ENCODE peak calls at places on chromosomes 16 and 17, in six cellular contexts. A, W, T, B, D and V are unnamed samples.

GRCh38 chr17:73532441-73532901 is 111.8 kb downstream of the SDK2 start:
- DNase-seq in A (no peak), T (peak), B (no peak), D (no peak), W (no peak), V (no peak)

GRCh38 chr17:12089809-12090384 is 69.2 kb downstream of the MAP2K4 start:
- DNase-seq in B (peak), T (no peak), D (no peak), W (no peak), A (no peak), V (peak)

GRCh38 chr17:58352843-58353719 is 1.1 kb upstream of the SUPT4H1 start:
- DNase-seq in B (no peak), D (no peak), W (peak), A (peak), T (no peak), V (no peak)

GRCh38 chr17:15944720-15945492 is at the start of gene ADORA2B:
- DNase-seq in W (peak), D (no peak), A (peak), T (no peak), B (peak), V (no peak)

GRCh38 chr17:17206149-17206912 is at the start of gene PLD6:
- DNase-seq in D (no peak), A (peak), W (peak), B (peak), T (peak), V (peak)

GRCh38 chr16:28925386-28926228 is 569 bp upstream of the RABEP2 start:
- DNase-seq in W (peak), B (peak), A (peak), T (peak), D (no peak), V (peak)

GRCh38 chr17:58339775-58340622 is 11.4 kb upstream of the TSPOAP1 start:
- DNase-seq in W (peak), T (no peak), B (no peak), A (peak), D (no peak), V (no peak)

GRCh38 chr17:72358465-72358864 is 237.6 kb downstream of the SOX9 start:
- DNase-seq in W (no peak), A (no peak), B (peak), T (no peak), D (peak), V (no peak)

GRCh38 chr16:85515830-85516397 is 97.2 kb upstream of the GSE1 start:
- DNase-seq in D (no peak), T (no peak), W (no peak), A (no peak), B (no peak), V (no peak)